ENCODE peak calls at places on chromosomes 11 and 22, in five cellular contexts. Y is NCI-H1105; M is stimulated activated CD8-positive, alpha-beta memory T cell treated with anti-CD3 and anti-CD28 coated beads, Interleukin-7, amount 100 ng/mL, for 24 hours; P is fibroblast of mammary gland; X is NCI-H1436. T is an unnamed sample.

GRCh38 chr11:64385953-64386704 is 27.2 kb downstream of the RPS6KA4 start:
- DNase-seq in Y (no peak), P (peak), X (no peak), M (no peak), T (no peak)

GRCh38 chr11:62402226-62402625 is 16.6 kb upstream of the SCGB1A1 start:
- DNase-seq in M (peak), X (no peak), P (peak), Y (no peak), T (no peak)

GRCh38 chr11:14980854-14981253 is 8.7 kb upstream of the CALCA start:
- DNase-seq in P (peak), X (no peak), M (no peak), Y (no peak), T (peak)

GRCh38 chr11:75195164-75195962 is 44.5 kb downstream of the SLCO2B1 start:
- DNase-seq in P (no peak), X (no peak), Y (peak), M (no peak), T (no peak)

GRCh38 chr11:63951779-63952536 is 13.2 kb downstream of the NAA40 start:
- DNase-seq in Y (no peak), X (no peak), M (no peak), P (no peak), T (no peak)

GRCh38 chr11:62713343-62713742 is 5.9 kb downstream of the GNG3 start:
- DNase-seq in P (no peak), M (no peak), X (no peak), Y (no peak), T (no peak)

GRCh38 chr11:1442163-1442562 is 44.4 kb downstream of the MOB2 start:
- DNase-seq in X (no peak), Y (no peak), P (no peak), M (no peak), T (no peak)

GRCh38 chr22:31140746-31141145 is 438 bp upstream of the PLA2G3 start:
- DNase-seq in P (no peak), X (no peak), Y (no peak), M (no peak), T (no peak)

GRCh38 chr11:86896486-86896885 is 58.7 kb downstream of the FZD4 start:
- DNase-seq in M (no peak), P (peak), X (no peak), Y (no peak), T (peak)

GRCh38 chr11:31560842-31561476 is 51.4 kb downstream of the ELP4 start:
- DNase-seq in M (no peak), X (no peak), P (no peak), Y (no peak), T (no peak)

GRCh38 chr11:61345170-61345610 is 12.2 kb downstream of the TKFC start:
- DNase-seq in M (no peak), X (no peak), P (no peak), Y (no peak), T (no peak)

GRCh38 chr22:40585205-40585778 is 51.2 kb downstream of the MRTFA start:
- DNase-seq in M (no peak), X (no peak), P (no peak), Y (no peak), T (no peak)

GRCh38 chr22:48869161-48869560 is 958.5 kb downstream of the BRD1 start:
- DNase-seq in Y (no peak), P (no peak), M (no peak), X (no peak), T (no peak)

GRCh38 chr11:133928628-133929059 is 28.1 kb downstream of the IGSF9B start:
- DNase-seq in Y (peak), M (peak), X (peak), P (no peak), T (no peak)

GRCh38 chr11:76787911-76788596 is 4.9 kb downstream of the TSKU start:
- DNase-seq in Y (no peak), P (peak), M (no peak), X (no peak), T (no peak)

GRCh38 chr22:45572444-45572843 is 69.8 kb downstream of the FBLN1 start:
- DNase-seq in P (peak), M (no peak), Y (no peak), X (no peak), T (peak)

GRCh38 chr11:72721689-72722049 is 30.5 kb downstream of the ARAP1 start:
- DNase-seq in M (peak), P (peak), X (no peak), Y (peak), T (no peak)

GRCh38 chr22:41229215-41229614 is 11.5 kb downstream of the CHADL start:
- DNase-seq in X (no peak), M (no peak), Y (no peak), P (no peak), T (no peak)

GRCh38 chr22:47094861-47095330 is 332.4 kb downstream of the TBC1D22A start:
- DNase-seq in Y (no peak), M (no peak), X (no peak), P (peak), T (no peak)

GRCh38 chr22:49966716-49967332 is 6.3 kb downstream of the PIM3 start:
- DNase-seq in P (no peak), Y (no peak), X (no peak), M (no peak), T (no peak)

GRCh38 chr11:2527621-2528291 is 82.9 kb downstream of the KCNQ1 start:
- DNase-seq in X (no peak), M (no peak), Y (no peak), P (no peak), T (no peak)

GRCh38 chr11:31986201-31986889 is 104.5 kb upstream of the RCN1 start:
- DNase-seq in Y (no peak), X (no peak), P (no peak), M (no peak), T (no peak)

GRCh38 chr11:102640946-102641345 is 15.8 kb upstream of the MMP20 start:
- DNase-seq in Y (no peak), P (no peak), X (no peak), M (no peak), T (no peak)

GRCh38 chr11:12132790-12133145 is 22.4 kb downstream of the MICAL2 start:
- DNase-seq in M (no peak), X (no peak), P (no peak), Y (no peak), T (no peak)

GRCh38 chr22:37492428-37493344 is 6.5 kb upstream of the MFNG start:
- DNase-seq in P (peak), M (peak), X (no peak), Y (no peak), T (peak)

GRCh38 chr11:68215087-68215445 is 2.0 kb upstream of the KMT5B start:
- DNase-seq in M (no peak), X (no peak), Y (no peak), P (no peak), T (no peak)

GRCh38 chr11:123253909-123254308 is 58.9 kb upstream of the CLMP start:
- DNase-seq in M (no peak), X (no peak), P (peak), Y (no peak), T (peak)

GRCh38 chr11:78669249-78669648 is 94.6 kb upstream of the NARS2 start:
- DNase-seq in P (no peak), M (no peak), Y (no peak), X (no peak), T (no peak)

T was measured in HCEC 1CT.